ENCODE peak calls at places on chromosomes 5 and 9, in five cellular contexts. One of them, this sample, is unnamed.

GRCh38 chr9:37968228-37968672 is 64.3 kb upstream of the SLC25A51 start:
- DNase-seq in heart right ventricle: no peak
- DNase-seq in endothelial cell of umbilical vein: peak; percentile 39
- DNase-seq in OCI-LY7: no peak
- DNase-seq in H1: no peak
- DNase-seq in this sample: no peak

GRCh38 chr5:95884021-95884333 is 61.5 kb upstream of the GLRX start:
- DNase-seq in OCI-LY7: no peak
- DNase-seq in endothelial cell of umbilical vein: no peak
- DNase-seq in heart right ventricle: no peak
- DNase-seq in H1: no peak
- DNase-seq in this sample: no peak

GRCh38 chr9:4114569-4115505 is 185.0 kb downstream of the GLIS3 start:
- DNase-seq in endothelial cell of umbilical vein: no peak
- DNase-seq in OCI-LY7: no peak
- DNase-seq in H1: no peak
- DNase-seq in heart right ventricle: no peak
- DNase-seq in this sample: no peak

GRCh38 chr5:77851229-77852067 is 75.3 kb upstream of the TBCA start:
- DNase-seq in heart right ventricle: peak; percentile 14
- DNase-seq in endothelial cell of umbilical vein: peak; percentile 16
- DNase-seq in H1: no peak
- DNase-seq in OCI-LY7: no peak
- DNase-seq in this sample: peak; percentile 45

GRCh38 chr9:88092699-88093359 is 45.4 kb downstream of the SPATA31C2 start:
- DNase-seq in H1: no peak
- DNase-seq in endothelial cell of umbilical vein: no peak
- DNase-seq in heart right ventricle: peak; percentile 12
- DNase-seq in OCI-LY7: no peak
- DNase-seq in this sample: no peak

GRCh38 chr5:73445708-73446630 is 2.6 kb downstream of the FOXD1 start:
- DNase-seq in OCI-LY7: no peak
- DNase-seq in H1: no peak
- DNase-seq in heart right ventricle: no peak
- DNase-seq in endothelial cell of umbilical vein: no peak
- DNase-seq in this sample: no peak

GRCh38 chr5:136004436-136004835 is 24.4 kb upstream of the TGFBI start:
- DNase-seq in OCI-LY7: no peak
- DNase-seq in endothelial cell of umbilical vein: no peak
- DNase-seq in heart right ventricle: no peak
- DNase-seq in H1: no peak
- DNase-seq in this sample: no peak

GRCh38 chr5:171152382-171152781 is 156.7 kb upstream of the TLX3 start:
- DNase-seq in OCI-LY7: no peak
- DNase-seq in H1: no peak
- DNase-seq in heart right ventricle: no peak
- DNase-seq in endothelial cell of umbilical vein: peak; percentile 25
- DNase-seq in this sample: no peak

GRCh38 chr9:88060746-88061145 is 77.5 kb downstream of the SPATA31C2 start:
- DNase-seq in H1: no peak
- DNase-seq in endothelial cell of umbilical vein: no peak
- DNase-seq in heart right ventricle: no peak
- DNase-seq in OCI-LY7: no peak
- DNase-seq in this sample: no peak

GRCh38 chr9:22044583-22044982 is 35.5 kb upstream of the CDKN2B start:
- DNase-seq in H1: no peak
- DNase-seq in endothelial cell of umbilical vein: peak; percentile 87
- DNase-seq in heart right ventricle: no peak
- DNase-seq in OCI-LY7: no peak
- DNase-seq in this sample: no peak

GRCh38 chr9:20264896-20265295 is 357.4 kb downstream of the MLLT3 start:
- DNase-seq in H1: no peak
- DNase-seq in endothelial cell of umbilical vein: no peak
- DNase-seq in heart right ventricle: no peak
- DNase-seq in OCI-LY7: no peak
- DNase-seq in this sample: no peak

GRCh38 chr9:113957778-113958430 is 81.8 kb downstream of the ZNF618 start:
- DNase-seq in OCI-LY7: no peak
- DNase-seq in heart right ventricle: no peak
- DNase-seq in endothelial cell of umbilical vein: peak; percentile 77
- DNase-seq in H1: no peak
- DNase-seq in this sample: no peak

GRCh38 chr9:131402738-131403492 is 9.0 kb downstream of the PRRC2B start:
- DNase-seq in H1: no peak
- DNase-seq in OCI-LY7: peak; percentile 47
- DNase-seq in endothelial cell of umbilical vein: peak; percentile 92
- DNase-seq in heart right ventricle: peak; percentile 90
- DNase-seq in this sample: no peak

GRCh38 chr5:106121972-106122605 is 1548.6 kb downstream of the EFNA5 start:
- DNase-seq in endothelial cell of umbilical vein: no peak
- DNase-seq in OCI-LY7: peak; percentile 20
- DNase-seq in H1: no peak
- DNase-seq in heart right ventricle: no peak
- DNase-seq in this sample: peak; percentile 40

GRCh38 chr9:13274901-13275641 is 4.4 kb downstream of the MPDZ start:
- DNase-seq in endothelial cell of umbilical vein: peak; percentile 61
- DNase-seq in H1: no peak
- DNase-seq in heart right ventricle: no peak
- DNase-seq in OCI-LY7: no peak
- DNase-seq in this sample: no peak

GRCh38 chr5:151598984-151599383 is 7.9 kb upstream of the FAT2 start:
- DNase-seq in heart right ventricle: no peak
- DNase-seq in endothelial cell of umbilical vein: no peak
- DNase-seq in OCI-LY7: no peak
- DNase-seq in H1: no peak
- DNase-seq in this sample: no peak

GRCh38 chr5:133359861-133360260 is 252.5 kb downstream of the FSTL4 start:
- DNase-seq in heart right ventricle: no peak
- DNase-seq in OCI-LY7: no peak
- DNase-seq in H1: no peak
- DNase-seq in endothelial cell of umbilical vein: no peak
- DNase-seq in this sample: no peak

GRCh38 chr9:114991861-114992260 is 61.5 kb upstream of the TNFSF8 start:
- DNase-seq in OCI-LY7: no peak
- DNase-seq in H1: no peak
- DNase-seq in endothelial cell of umbilical vein: no peak
- DNase-seq in heart right ventricle: no peak
- DNase-seq in this sample: no peak

GRCh38 chr5:14218897-14219573 is 75.9 kb downstream of the TRIO start:
- DNase-seq in endothelial cell of umbilical vein: no peak
- DNase-seq in H1: no peak
- DNase-seq in OCI-LY7: no peak
- DNase-seq in heart right ventricle: no peak
- DNase-seq in this sample: no peak

GRCh38 chr5:124124711-124125229 is 612.8 kb downstream of the CSNK1G3 start:
- DNase-seq in endothelial cell of umbilical vein: no peak
- DNase-seq in OCI-LY7: no peak
- DNase-seq in heart right ventricle: no peak
- DNase-seq in H1: no peak
- DNase-seq in this sample: no peak

GRCh38 chr5:54703568-54704255 is 186.2 kb downstream of the SNX18 start:
- DNase-seq in endothelial cell of umbilical vein: no peak
- DNase-seq in heart right ventricle: no peak
- DNase-seq in OCI-LY7: no peak
- DNase-seq in H1: no peak
- DNase-seq in this sample: no peak

GRCh38 chr9:72990397-72991182 is 37.7 kb upstream of the ALDH1A1 start:
- DNase-seq in endothelial cell of umbilical vein: no peak
- DNase-seq in OCI-LY7: no peak
- DNase-seq in H1: no peak
- DNase-seq in heart right ventricle: no peak
- DNase-seq in this sample: no peak

DNA sequence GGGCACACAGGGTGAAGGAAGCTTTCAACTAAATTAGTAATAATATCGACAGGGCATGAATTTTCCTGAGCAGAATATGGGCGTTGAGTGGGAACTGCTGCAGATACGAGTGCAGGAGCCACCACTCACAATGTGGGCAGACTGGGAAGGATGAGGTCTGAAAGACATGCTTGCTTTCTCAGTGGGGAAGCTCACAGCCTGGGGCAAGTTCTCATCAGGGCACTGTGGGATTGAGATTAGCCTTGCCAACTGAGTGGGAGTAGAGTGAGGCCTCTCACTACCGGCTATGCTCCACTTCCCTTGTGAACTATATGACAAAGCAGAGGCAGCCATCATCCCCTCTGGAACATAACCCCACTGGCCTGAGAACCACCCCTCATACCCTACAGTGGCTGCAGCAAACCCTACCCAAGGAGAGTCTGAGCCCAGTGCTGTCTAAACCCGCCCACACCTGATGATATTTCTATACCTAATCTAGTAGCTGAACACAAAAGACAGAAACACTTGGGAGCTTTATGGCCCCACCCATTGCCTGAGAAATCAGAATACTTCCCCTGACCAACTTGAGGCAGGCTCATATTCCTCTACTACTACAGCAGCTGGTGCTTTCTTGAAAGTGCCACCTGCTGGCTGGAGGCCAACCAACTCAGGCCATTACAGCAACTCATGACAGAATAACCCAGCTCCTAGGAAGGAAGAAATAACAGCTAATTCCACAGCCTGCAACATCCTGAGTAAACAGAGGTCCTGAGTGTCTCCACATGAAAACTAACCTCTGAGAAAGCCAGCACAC is 173.7 kb upstream of the SPEF2 start:
- DNase-seq in heart right ventricle: no peak
- DNase-seq in H1: no peak
- DNase-seq in OCI-LY7: no peak
- DNase-seq in endothelial cell of umbilical vein: no peak
- DNase-seq in this sample: no peak
- TF ChIP-seq CTCF in heart right ventricle: no peak
- TF ChIP-seq CTCF in H1: peak; percentile 19
- TF ChIP-seq CTCF in OCI-LY7: peak; percentile 41
- TF ChIP-seq CTCF in endothelial cell of umbilical vein: no peak
- TF ChIP-seq CTCF in this sample: no peak

GRCh38 chr5:62206150-62206829 is 99.7 kb upstream of the KIF2A start:
- DNase-seq in H1: peak; percentile 33
- DNase-seq in OCI-LY7: no peak
- DNase-seq in endothelial cell of umbilical vein: no peak
- DNase-seq in heart right ventricle: no peak
- DNase-seq in this sample: no peak
- TF ChIP-seq CTCF in H1: peak; percentile 65
- TF ChIP-seq CTCF in OCI-LY7: peak; percentile 22
- TF ChIP-seq CTCF in endothelial cell of umbilical vein: no peak
- TF ChIP-seq CTCF in heart right ventricle: no peak
- TF ChIP-seq CTCF in this sample: no peak

GRCh38 chr9:128773049-128773448 is 1.3 kb upstream of the ZER1 start:
- DNase-seq in H1: no peak
- DNase-seq in OCI-LY7: no peak
- DNase-seq in heart right ventricle: no peak
- DNase-seq in endothelial cell of umbilical vein: no peak
- DNase-seq in this sample: no peak

GRCh38 chr9:128771094-128771721 is 519 bp downstream of the ZER1 start:
- DNase-seq in endothelial cell of umbilical vein: peak; percentile 62
- DNase-seq in H1: no peak
- DNase-seq in heart right ventricle: no peak
- DNase-seq in OCI-LY7: peak; percentile 20
- DNase-seq in this sample: peak; percentile 38

GRCh38 chr9:128770286-128770685 is 1.4 kb downstream of the ZER1 start:
- DNase-seq in endothelial cell of umbilical vein: no peak
- DNase-seq in H1: no peak
- DNase-seq in OCI-LY7: no peak
- DNase-seq in heart right ventricle: no peak
- DNase-seq in this sample: no peak

GRCh38 chr9:128774804-128775203 is 3.1 kb upstream of the ZER1 start:
- DNase-seq in heart right ventricle: no peak
- DNase-seq in endothelial cell of umbilical vein: no peak
- DNase-seq in OCI-LY7: no peak
- DNase-seq in H1: no peak
- DNase-seq in this sample: no peak

GRCh38 chr9:128771745-128772519 is at the start of gene ZER1:
- DNase-seq in OCI-LY7: peak; percentile 94
- DNase-seq in endothelial cell of umbilical vein: peak; percentile 81
- DNase-seq in H1: peak; percentile 53
- DNase-seq in heart right ventricle: peak; percentile 91
- DNase-seq in this sample: peak; percentile 99
- TF ChIP-seq CTCF in OCI-LY7: no peak
- TF ChIP-seq CTCF in endothelial cell of umbilical vein: no peak
- TF ChIP-seq CTCF in H1: no peak
- TF ChIP-seq CTCF in heart right ventricle: no peak
- TF ChIP-seq CTCF in this sample: no peak

DNA sequence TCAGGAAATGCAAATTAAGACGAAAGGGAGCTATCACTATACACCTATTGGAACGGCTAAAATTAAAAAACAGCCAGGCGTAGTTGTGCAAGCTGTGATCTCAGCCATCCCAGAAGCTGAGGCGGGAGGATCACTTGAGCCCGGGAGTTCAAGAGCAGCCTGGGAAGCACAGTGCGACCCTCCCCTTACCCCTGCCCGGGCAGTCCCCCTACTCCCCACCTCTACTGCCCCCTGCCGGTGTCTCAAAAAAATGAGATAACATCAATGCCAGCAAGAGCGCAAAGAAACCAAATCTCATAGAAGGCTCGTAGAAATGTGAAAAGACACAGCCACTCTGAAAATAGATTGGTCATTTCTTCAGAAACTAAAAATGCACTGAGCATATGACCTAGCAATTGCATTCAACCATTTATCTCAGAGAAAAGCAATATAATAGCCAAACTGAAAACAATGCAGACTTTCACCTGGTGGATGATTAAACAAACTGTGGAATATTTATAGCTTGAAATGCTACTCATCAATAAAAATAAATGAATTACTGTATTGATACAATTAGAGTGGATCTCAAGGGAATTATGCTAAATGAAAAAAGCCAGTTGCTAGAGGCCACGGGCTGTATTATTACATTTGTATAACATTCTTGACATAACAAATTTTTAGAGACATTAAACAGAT is 20.6 kb downstream of the OR2V2 start:
- DNase-seq in OCI-LY7: peak; percentile 63
- DNase-seq in H1: peak; percentile 72
- DNase-seq in endothelial cell of umbilical vein: no peak
- DNase-seq in heart right ventricle: no peak
- DNase-seq in this sample: no peak
- TF ChIP-seq CTCF in OCI-LY7: peak; percentile 96
- TF ChIP-seq CTCF in H1: peak; percentile 69
- TF ChIP-seq CTCF in endothelial cell of umbilical vein: peak; percentile 47
- TF ChIP-seq CTCF in heart right ventricle: peak; percentile 34
- TF ChIP-seq CTCF in this sample: peak; percentile 40

This sample was measured in GM10248.